ENCODE peak calls at places on chromosomes 5 and 9, in five cellular contexts. One of them, this sample, is unnamed.

GRCh38 chr9:92501671-92502393 is 19.5 kb upstream of the ASPN start:
- DNase-seq in neural progenitor cell: peak; percentile 52
- DNase-seq in MV-4-11: peak; percentile 32
- DNase-seq in KG1: no peak
- DNase-seq in T-helper 9 cell: no peak
- DNase-seq in this sample: peak; percentile 51

GRCh38 chr5:91977599-91977998 is 594.5 kb upstream of the ARRDC3 start:
- DNase-seq in neural progenitor cell: no peak
- DNase-seq in KG1: no peak
- DNase-seq in MV-4-11: no peak
- DNase-seq in T-helper 9 cell: no peak
- DNase-seq in this sample: no peak

GRCh38 chr9:85740821-85741111 is 988 bp downstream of the AGTPBP1 start:
- DNase-seq in neural progenitor cell: no peak
- DNase-seq in T-helper 9 cell: no peak
- DNase-seq in KG1: peak; percentile 82
- DNase-seq in MV-4-11: peak; percentile 74
- DNase-seq in this sample: no peak

GRCh38 chr5:131466171-131466766 is 168.8 kb downstream of the RAPGEF6 start:
- DNase-seq in T-helper 9 cell: no peak
- DNase-seq in neural progenitor cell: no peak
- DNase-seq in MV-4-11: peak; percentile 43
- DNase-seq in KG1: no peak
- DNase-seq in this sample: no peak

GRCh38 chr5:135457424-135458071 is 5.4 kb upstream of the TIFAB start:
- DNase-seq in neural progenitor cell: peak; percentile 81
- DNase-seq in KG1: peak; percentile 16
- DNase-seq in T-helper 9 cell: peak; percentile 38
- DNase-seq in MV-4-11: peak; percentile 74
- DNase-seq in this sample: peak; percentile 88

GRCh38 chr5:2989517-2989916 is 238.0 kb upstream of the IRX2 start:
- DNase-seq in KG1: no peak
- DNase-seq in neural progenitor cell: no peak
- DNase-seq in T-helper 9 cell: no peak
- DNase-seq in MV-4-11: no peak
- DNase-seq in this sample: peak; percentile 41

GRCh38 chr9:71909887-71910601 is 949 bp downstream of the ABHD17B start:
- DNase-seq in MV-4-11: no peak
- DNase-seq in KG1: peak; percentile 28
- DNase-seq in T-helper 9 cell: peak; percentile 16
- DNase-seq in neural progenitor cell: peak; percentile 86
- DNase-seq in this sample: peak; percentile 60

GRCh38 chr9:14485366-14485765 is 171.4 kb upstream of the NFIB start:
- DNase-seq in neural progenitor cell: no peak
- DNase-seq in T-helper 9 cell: no peak
- DNase-seq in MV-4-11: no peak
- DNase-seq in KG1: no peak
- DNase-seq in this sample: no peak

GRCh38 chr5:198941-199820 is 7.9 kb downstream of the LRRC14B start:
- DNase-seq in MV-4-11: no peak
- DNase-seq in KG1: no peak
- DNase-seq in T-helper 9 cell: no peak
- DNase-seq in neural progenitor cell: no peak
- DNase-seq in this sample: no peak

GRCh38 chr5:1962619-1963355 is 80.1 kb upstream of the IRX4 start:
- DNase-seq in neural progenitor cell: no peak
- DNase-seq in T-helper 9 cell: no peak
- DNase-seq in KG1: no peak
- DNase-seq in MV-4-11: no peak
- DNase-seq in this sample: no peak

GRCh38 chr9:71590362-71590761 is 178.0 kb downstream of the CEMIP2 start:
- DNase-seq in T-helper 9 cell: no peak
- DNase-seq in KG1: no peak
- DNase-seq in neural progenitor cell: no peak
- DNase-seq in MV-4-11: no peak
- DNase-seq in this sample: no peak

GRCh38 chr9:112006361-112007020 is 109.9 kb downstream of the UGCG start:
- DNase-seq in MV-4-11: no peak
- DNase-seq in neural progenitor cell: peak; percentile 50
- DNase-seq in T-helper 9 cell: no peak
- DNase-seq in KG1: no peak
- DNase-seq in this sample: no peak

GRCh38 chr5:36928947-36929346 is 52.4 kb downstream of the NIPBL start:
- DNase-seq in KG1: no peak
- DNase-seq in T-helper 9 cell: no peak
- DNase-seq in neural progenitor cell: no peak
- DNase-seq in MV-4-11: no peak
- DNase-seq in this sample: no peak

GRCh38 chr9:113309204-113309813 is 6.1 kb upstream of the RNF183 start:
- DNase-seq in KG1: peak; percentile 2
- DNase-seq in neural progenitor cell: peak; percentile 47
- DNase-seq in T-helper 9 cell: no peak
- DNase-seq in MV-4-11: peak; percentile 41
- DNase-seq in this sample: no peak

GRCh38 chr5:75567710-75568109 is 43.5 kb upstream of the ANKDD1B start:
- DNase-seq in MV-4-11: no peak
- DNase-seq in neural progenitor cell: no peak
- DNase-seq in T-helper 9 cell: no peak
- DNase-seq in KG1: peak; percentile 60
- DNase-seq in this sample: peak; percentile 7

GRCh38 chr5:120137582-120137981 is 326.5 kb upstream of the PRR16 start:
- DNase-seq in neural progenitor cell: no peak
- DNase-seq in T-helper 9 cell: no peak
- DNase-seq in KG1: no peak
- DNase-seq in MV-4-11: no peak
- DNase-seq in this sample: no peak

GRCh38 chr9:12798066-12798770 is 23.4 kb downstream of the LURAP1L start:
- DNase-seq in T-helper 9 cell: no peak
- DNase-seq in MV-4-11: no peak
- DNase-seq in KG1: no peak
- DNase-seq in neural progenitor cell: no peak
- DNase-seq in this sample: no peak

GRCh38 chr9:14119694-14120514 is 194.0 kb downstream of the NFIB start:
- DNase-seq in neural progenitor cell: no peak
- DNase-seq in MV-4-11: no peak
- DNase-seq in KG1: no peak
- DNase-seq in T-helper 9 cell: no peak
- DNase-seq in this sample: no peak

GRCh38 chr9:31335529-31336234 is 1048.8 kb upstream of the ACO1 start:
- DNase-seq in T-helper 9 cell: no peak
- DNase-seq in neural progenitor cell: no peak
- DNase-seq in MV-4-11: no peak
- DNase-seq in KG1: no peak
- DNase-seq in this sample: no peak

GRCh38 chr5:179089502-179089901 is 29.3 kb downstream of the ZNF354C start:
- DNase-seq in KG1: no peak
- DNase-seq in neural progenitor cell: no peak
- DNase-seq in MV-4-11: no peak
- DNase-seq in T-helper 9 cell: no peak
- DNase-seq in this sample: no peak

GRCh38 chr5:76503929-76504328 is 100.8 kb downstream of the IQGAP2 start:
- DNase-seq in neural progenitor cell: no peak
- DNase-seq in T-helper 9 cell: no peak
- DNase-seq in MV-4-11: no peak
- DNase-seq in KG1: no peak
- DNase-seq in this sample: no peak

GRCh38 chr5:33487256-33487655 is 46.5 kb downstream of the TARS1 start:
- DNase-seq in MV-4-11: no peak
- DNase-seq in KG1: no peak
- DNase-seq in neural progenitor cell: no peak
- DNase-seq in T-helper 9 cell: no peak
- DNase-seq in this sample: no peak

GRCh38 chr5:157476699-157477408 is 16.8 kb downstream of the NIPAL4 start:
- DNase-seq in T-helper 9 cell: no peak
- DNase-seq in MV-4-11: peak; percentile 43
- DNase-seq in KG1: no peak
- DNase-seq in neural progenitor cell: peak; percentile 87
- DNase-seq in this sample: peak; percentile 71

GRCh38 chr5:82396871-82397514 is 118.8 kb upstream of the RPS23 start:
- DNase-seq in neural progenitor cell: no peak
- DNase-seq in T-helper 9 cell: no peak
- DNase-seq in KG1: no peak
- DNase-seq in MV-4-11: no peak
- DNase-seq in this sample: peak; percentile 43

GRCh38 chr5:168578506-168579205 is 512 bp downstream of the PANK3 start:
- DNase-seq in KG1: peak; percentile 49
- DNase-seq in neural progenitor cell: no peak
- DNase-seq in T-helper 9 cell: no peak
- DNase-seq in MV-4-11: no peak
- DNase-seq in this sample: peak; percentile 75

GRCh38 chr9:27125030-27125429 is 16.0 kb downstream of the TEK start:
- DNase-seq in KG1: no peak
- DNase-seq in T-helper 9 cell: no peak
- DNase-seq in neural progenitor cell: no peak
- DNase-seq in MV-4-11: no peak
- DNase-seq in this sample: no peak